ENCODE peak calls at places on chromosome 18, in nine cellular contexts. R, S, G, H, X, O, Y, I and T are unnamed samples.

GRCh38 chr18:13570856-13571495 is 155.4 kb downstream of the FAM210A start:
- DNase-seq in S (no peak), I (no peak), G (no peak), H (no peak), X (no peak), O (no peak), R (no peak), Y (no peak), T (no peak)

GRCh38 chr18:79882522-79883241 is 68.8 kb downstream of the SLC66A2 start:
- DNase-seq in S (no peak), H (no peak), Y (no peak), X (peak; percentile 31), R (no peak), G (no peak), O (no peak), I (no peak), T (no peak)

GRCh38 chr18:8324343-8325065 is 284.7 kb upstream of the RAB12 start:
- DNase-seq in S (no peak), G (no peak), X (no peak), Y (no peak), O (no peak), R (no peak), I (no peak), H (peak; percentile 48), T (no peak)

GRCh38 chr18:42534313-42534712 is 579.3 kb downstream of the PIK3C3 start:
- DNase-seq in R (no peak), Y (no peak), G (no peak), S (no peak), I (no peak), X (no peak), H (no peak), O (no peak), T (no peak)

GRCh38 chr18:68916734-68917133 is 118.9 kb downstream of the CCDC102B start:
- DNase-seq in Y (no peak), G (no peak), H (peak; percentile 91), R (no peak), O (no peak), I (no peak), X (no peak), S (peak; percentile 9), T (no peak)

GRCh38 chr18:47604041-47604440 is 326.4 kb downstream of the SMAD2 start:
- DNase-seq in I (no peak), R (no peak), O (no peak), S (no peak), H (no peak), X (peak; percentile 12), G (no peak), Y (no peak), T (no peak)

GRCh38 chr18:63472380-63472779 is 4.4 kb upstream of the SERPINB5 start:
- DNase-seq in H (peak; percentile 96), G (no peak), O (no peak), I (no peak), X (no peak), S (peak; percentile 1), Y (no peak), R (no peak), T (no peak)

GRCh38 chr18:57107141-57107832 is 39.6 kb upstream of the BOD1L2 start:
- DNase-seq in O (peak; percentile 41), H (peak; percentile 65), I (peak; percentile 83), S (no peak), R (no peak), G (no peak), Y (peak; percentile 21), X (no peak), T (peak; percentile 16)

DNA sequence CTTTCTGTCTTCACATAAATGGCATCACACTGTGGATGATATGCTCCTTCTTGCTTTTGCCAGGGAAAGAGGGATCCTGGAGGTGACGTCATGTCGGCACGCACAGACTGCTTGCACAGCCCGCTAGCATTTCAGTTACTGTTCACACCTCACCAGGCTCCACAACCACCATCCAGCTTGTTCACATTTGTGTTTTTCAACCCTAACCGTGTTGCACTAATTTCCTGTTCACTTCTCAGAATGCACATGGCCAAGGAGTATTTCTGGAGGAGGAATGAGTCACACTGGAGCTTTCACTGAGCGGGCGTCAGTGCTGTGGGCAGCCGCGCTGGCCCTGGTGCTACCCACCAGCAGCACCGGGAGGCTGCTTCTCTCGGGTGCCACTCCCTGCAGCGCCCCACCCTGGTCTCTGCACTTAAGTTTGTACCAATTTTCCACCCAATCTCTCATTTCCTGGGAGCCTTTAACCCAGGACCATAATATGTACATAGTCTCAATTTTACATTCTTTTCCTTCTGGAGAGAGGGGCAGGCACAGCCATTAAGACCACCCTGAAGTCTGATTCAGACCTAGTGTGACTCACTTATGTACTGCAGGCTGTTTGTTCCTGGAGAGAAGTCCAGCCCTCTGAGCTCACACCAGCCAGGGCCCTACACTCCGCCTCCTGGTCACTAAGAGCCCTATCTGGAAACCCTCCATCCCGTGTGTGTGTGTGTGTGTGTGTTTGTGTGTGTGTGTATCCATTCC is 65.1 kb downstream of the MBP start:
- DNase-seq in O (peak; percentile 80), X (no peak), G (no peak), Y (no peak), R (peak; percentile 70), S (no peak), H (peak; percentile 86), I (no peak), T (no peak)
- TF ChIP-seq CTCF in O (peak; percentile 65), X (no peak), G (no peak), Y (no peak), R (peak; percentile 27), S (peak; percentile 11), H (peak; percentile 37), I (peak; percentile 4), T (no peak)

DNA sequence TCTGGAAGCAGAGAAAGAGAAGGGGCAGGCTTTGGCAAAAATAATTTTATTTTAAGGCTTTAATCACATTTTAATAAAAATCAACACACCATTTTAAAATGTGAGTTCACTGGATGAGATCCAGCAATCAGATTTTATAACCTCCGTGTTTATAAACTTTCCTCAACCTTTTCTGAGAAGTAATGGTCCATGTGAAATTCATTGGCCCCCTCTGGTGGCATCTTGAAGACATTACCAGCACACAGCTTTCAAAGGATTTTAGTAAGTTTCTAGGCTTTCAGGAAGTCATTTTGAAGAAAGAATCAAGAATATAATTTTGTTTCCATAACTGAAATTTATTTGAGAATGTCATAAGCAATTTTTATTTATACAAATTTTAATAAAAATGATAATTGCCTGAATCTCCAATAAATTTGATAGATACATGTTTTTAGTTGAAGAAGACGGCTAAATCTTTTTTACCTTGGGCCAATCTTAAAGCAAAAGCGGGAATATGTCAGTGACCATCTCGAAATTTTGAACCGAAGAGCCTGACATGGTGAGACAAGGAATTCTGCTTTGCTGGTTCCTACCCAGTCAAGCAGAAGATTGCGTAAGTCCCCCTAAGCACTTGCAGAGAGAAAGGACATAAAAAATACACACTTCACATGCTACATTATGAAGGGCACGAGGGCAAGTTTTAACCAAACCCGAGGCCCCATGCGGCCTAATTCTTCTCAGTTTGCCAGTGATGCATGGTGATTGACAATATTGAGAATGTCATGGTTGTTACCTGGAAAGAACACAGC is 128.4 kb upstream of the CBLN2 start:
- DNase-seq in Y (no peak), R (no peak), I (peak; percentile 57), S (no peak), O (peak; percentile 17), H (peak; percentile 62), G (no peak), X (no peak), T (no peak)
- TF ChIP-seq CTCF in Y (peak; percentile 86), R (peak; percentile 77), I (peak; percentile 62), S (peak; percentile 76), O (peak; percentile 83), H (peak; percentile 83), G (peak; percentile 56), X (peak; percentile 84), T (peak; percentile 86)

GRCh38 chr18:11429876-11430275 is 179.5 kb upstream of the SLC35G4 start:
- DNase-seq in S (no peak), G (no peak), R (no peak), I (no peak), H (no peak), X (no peak), O (no peak), Y (no peak), T (no peak)
- TF ChIP-seq CTCF in S (no peak), G (no peak), R (no peak), I (no peak), H (no peak), X (no peak), O (no peak), Y (no peak), T (no peak)

GRCh38 chr18:9418047-9418690 is 57.1 kb upstream of the RALBP1 start:
- DNase-seq in G (peak; percentile 27), H (no peak), R (no peak), Y (no peak), S (no peak), O (no peak), I (no peak), X (peak; percentile 45), T (no peak)
- TF ChIP-seq CTCF in G (no peak), H (no peak), R (no peak), Y (no peak), S (no peak), O (no peak), I (no peak), X (peak; percentile 32), T (no peak)

GRCh38 chr18:72700961-72701710 is 157.0 kb upstream of the CBLN2 start:
- DNase-seq in X (no peak), Y (no peak), H (peak; percentile 63), R (no peak), G (no peak), S (no peak), O (no peak), I (peak; percentile 44), T (no peak)
- TF ChIP-seq CTCF in X (peak; percentile 68), Y (peak; percentile 73), H (peak; percentile 77), R (peak; percentile 67), G (peak; percentile 30), S (peak; percentile 52), O (peak; percentile 80), I (no peak), T (peak; percentile 69)

GRCh38 chr18:25352629-25353005 is 651 bp upstream of the ZNF521 start:
- DNase-seq in O (no peak), G (no peak), S (no peak), H (no peak), Y (no peak), X (no peak), R (no peak), I (no peak), T (no peak)
- TF ChIP-seq CTCF in O (no peak), G (no peak), S (no peak), H (no peak), Y (no peak), X (no peak), R (no peak), I (peak; percentile 4), T (peak; percentile 6)

DNA sequence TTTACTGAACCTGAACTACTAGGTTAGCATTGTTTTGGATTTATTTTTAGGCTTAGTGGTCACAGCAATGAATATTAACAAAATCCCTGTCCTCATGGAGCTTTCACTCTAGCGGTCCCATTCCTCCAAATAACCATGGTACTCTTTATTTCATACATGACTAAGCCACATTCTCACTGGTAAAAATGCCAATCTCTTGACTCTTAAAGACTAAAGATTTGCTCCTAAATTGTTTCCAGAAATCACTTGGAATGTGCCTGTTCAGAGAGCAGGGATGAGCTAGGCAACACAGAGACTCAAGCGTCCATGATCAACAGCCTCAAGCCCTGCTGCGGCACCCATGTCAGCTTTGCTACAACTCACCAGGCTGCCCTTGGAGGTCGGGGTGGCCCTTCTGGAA is 13.5 kb downstream of the LMAN1 start:
- DNase-seq in H (no peak), O (peak; percentile 18), X (no peak), R (no peak), S (no peak), G (no peak), Y (no peak), I (no peak), T (no peak)
- TF ChIP-seq CTCF in H (no peak), O (no peak), X (no peak), R (no peak), S (no peak), G (no peak), Y (no peak), I (no peak), T (no peak)